ENCODE peak calls at places on chromosomes 4 and X, in six cellular contexts. One of them, this sample, is unnamed.

GRCh38 chr4:124515591-124515990 is 196.9 kb downstream of the ANKRD50 start:
- DNase-seq in K562: peak; percentile 16
- DNase-seq in HepG2: no peak
- DNase-seq in A549: peak; percentile 0
- DNase-seq in IMR-90: no peak
- DNase-seq in GM12878: no peak
- DNase-seq in this sample: no peak

GRCh38 chr4:30950737-30951136 is 230.6 kb downstream of the PCDH7 start:
- DNase-seq in A549: peak; percentile 10
- DNase-seq in HepG2: no peak
- DNase-seq in IMR-90: no peak
- DNase-seq in GM12878: no peak
- DNase-seq in K562: no peak
- DNase-seq in this sample: no peak

GRCh38 chr4:16253127-16253960 is 27.1 kb upstream of the TAPT1 start:
- DNase-seq in K562: no peak
- DNase-seq in HepG2: peak; percentile 71
- DNase-seq in A549: peak; percentile 32
- DNase-seq in GM12878: no peak
- DNase-seq in IMR-90: peak; percentile 88
- DNase-seq in this sample: no peak

GRCh38 chr4:178881937-178882336 is 1439.7 kb upstream of the AGA start:
- DNase-seq in GM12878: no peak
- DNase-seq in A549: no peak
- DNase-seq in HepG2: no peak
- DNase-seq in IMR-90: no peak
- DNase-seq in K562: no peak
- DNase-seq in this sample: no peak

GRCh38 chrX:84907324-84907946 is 96.2 kb upstream of the APOOL start:
- DNase-seq in A549: peak; percentile 11
- DNase-seq in IMR-90: peak; percentile 5
- DNase-seq in K562: peak; percentile 3
- DNase-seq in HepG2: no peak
- DNase-seq in GM12878: no peak
- DNase-seq in this sample: peak; percentile 1

GRCh38 chr4:39255916-39256315 is 73.6 kb downstream of the WDR19 start:
- DNase-seq in IMR-90: no peak
- DNase-seq in HepG2: no peak
- DNase-seq in A549: no peak
- DNase-seq in K562: no peak
- DNase-seq in GM12878: no peak
- DNase-seq in this sample: no peak

GRCh38 chrX:129523076-129524055 is at the start of gene SMARCA1:
- DNase-seq in HepG2: peak; percentile 65
- DNase-seq in K562: no peak
- DNase-seq in GM12878: no peak
- DNase-seq in IMR-90: peak; percentile 63
- DNase-seq in A549: peak; percentile 79
- DNase-seq in this sample: peak; percentile 91

GRCh38 chr4:6955261-6955911 is 45.8 kb downstream of the TBC1D14 start:
- DNase-seq in K562: no peak
- DNase-seq in GM12878: no peak
- DNase-seq in A549: no peak
- DNase-seq in HepG2: no peak
- DNase-seq in IMR-90: no peak
- DNase-seq in this sample: no peak

GRCh38 chr4:179313823-179314222 is 1871.6 kb upstream of the AGA start:
- DNase-seq in IMR-90: no peak
- DNase-seq in A549: no peak
- DNase-seq in GM12878: no peak
- DNase-seq in HepG2: no peak
- DNase-seq in K562: no peak
- DNase-seq in this sample: no peak

GRCh38 chr4:152309418-152309817 is 226.5 kb downstream of the FBXW7 start:
- DNase-seq in GM12878: no peak
- DNase-seq in K562: no peak
- DNase-seq in A549: no peak
- DNase-seq in IMR-90: no peak
- DNase-seq in HepG2: no peak
- DNase-seq in this sample: peak; percentile 57

GRCh38 chr4:152308925-152309324 is 227.0 kb downstream of the FBXW7 start:
- DNase-seq in GM12878: no peak
- DNase-seq in HepG2: no peak
- DNase-seq in IMR-90: no peak
- DNase-seq in K562: no peak
- DNase-seq in A549: no peak
- DNase-seq in this sample: peak; percentile 21

GRCh38 chr4:152307669-152308068 is 228.2 kb downstream of the FBXW7 start:
- DNase-seq in HepG2: no peak
- DNase-seq in K562: peak; percentile 5
- DNase-seq in A549: no peak
- DNase-seq in IMR-90: no peak
- DNase-seq in GM12878: no peak
- DNase-seq in this sample: no peak

DNA sequence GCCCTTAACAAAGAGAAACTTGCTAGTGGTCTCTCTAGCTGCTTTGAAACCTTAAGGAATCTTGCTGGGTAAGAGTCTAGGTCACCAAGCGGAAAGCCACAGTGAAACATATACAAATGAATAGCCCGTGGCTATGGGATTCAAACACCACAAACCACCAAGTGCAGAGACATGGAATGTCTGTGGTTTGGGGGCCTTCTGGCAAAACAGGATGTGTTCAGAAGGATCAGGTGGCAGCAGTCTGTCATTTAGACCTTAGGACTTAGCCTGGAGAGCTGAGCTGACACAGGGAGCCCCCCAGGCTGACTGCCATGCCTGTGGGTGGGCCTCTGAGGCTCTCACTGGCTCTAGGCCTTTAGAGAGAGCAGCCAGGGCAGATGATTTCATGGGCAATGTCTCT is 225.7 kb downstream of the FBXW7 start:
- DNase-seq in IMR-90: peak; percentile 82
- DNase-seq in GM12878: no peak
- DNase-seq in A549: no peak
- DNase-seq in K562: no peak
- DNase-seq in HepG2: no peak
- DNase-seq in this sample: no peak
- TF ChIP-seq SMC3 in IMR-90: no peak
- TF ChIP-seq SMC3 in GM12878: no peak
- TF ChIP-seq SMC3 in A549: no peak
- TF ChIP-seq SMC3 in K562: no peak
- TF ChIP-seq SMC3 in HepG2: no peak
- TF ChIP-seq SMC3 in this sample: no peak

GRCh38 chr4:181745933-181746627 is 497.1 kb upstream of the TENM3 start:
- DNase-seq in HepG2: no peak
- DNase-seq in K562: no peak
- DNase-seq in IMR-90: no peak
- DNase-seq in GM12878: no peak
- DNase-seq in A549: no peak
- DNase-seq in this sample: no peak
- TF ChIP-seq SMC3 in HepG2: no peak
- TF ChIP-seq SMC3 in K562: no peak
- TF ChIP-seq SMC3 in IMR-90: no peak
- TF ChIP-seq SMC3 in GM12878: no peak
- TF ChIP-seq SMC3 in A549: no peak
- TF ChIP-seq SMC3 in this sample: no peak

GRCh38 chr4:100106982-100107381 is 83.3 kb downstream of the DDIT4L start:
- DNase-seq in HepG2: no peak
- DNase-seq in GM12878: peak; percentile 71
- DNase-seq in K562: no peak
- DNase-seq in IMR-90: no peak
- DNase-seq in A549: no peak
- DNase-seq in this sample: no peak
- TF ChIP-seq SMC3 in HepG2: no peak
- TF ChIP-seq SMC3 in GM12878: no peak
- TF ChIP-seq SMC3 in K562: no peak
- TF ChIP-seq SMC3 in IMR-90: no peak
- TF ChIP-seq SMC3 in A549: no peak
- TF ChIP-seq SMC3 in this sample: no peak

GRCh38 chr4:102598102-102598758 is 97.1 kb downstream of the NFKB1 start:
- DNase-seq in GM12878: no peak
- DNase-seq in IMR-90: peak; percentile 45
- DNase-seq in HepG2: no peak
- DNase-seq in K562: no peak
- DNase-seq in A549: no peak
- DNase-seq in this sample: no peak
- TF ChIP-seq SMC3 in GM12878: no peak
- TF ChIP-seq SMC3 in IMR-90: no peak
- TF ChIP-seq SMC3 in HepG2: no peak
- TF ChIP-seq SMC3 in K562: no peak
- TF ChIP-seq SMC3 in A549: no peak
- TF ChIP-seq SMC3 in this sample: no peak

GRCh38 chrX:71621644-71622346 is 3.5 kb upstream of the CXCR3 start:
- DNase-seq in IMR-90: peak; percentile 16
- DNase-seq in K562: no peak
- DNase-seq in GM12878: no peak
- DNase-seq in HepG2: no peak
- DNase-seq in A549: no peak
- DNase-seq in this sample: no peak

GRCh38 chrX:71622347-71623104 is 4.2 kb upstream of the CXCR3 start:
- DNase-seq in K562: peak; percentile 44
- DNase-seq in IMR-90: peak; percentile 57
- DNase-seq in HepG2: peak; percentile 58
- DNase-seq in GM12878: peak; percentile 68
- DNase-seq in A549: peak; percentile 20
- DNase-seq in this sample: peak; percentile 35

GRCh38 chrX:71625471-71625870 is 7.2 kb upstream of the CXCR3 start:
- DNase-seq in GM12878: no peak
- DNase-seq in K562: no peak
- DNase-seq in A549: no peak
- DNase-seq in HepG2: peak; percentile 27
- DNase-seq in IMR-90: no peak
- DNase-seq in this sample: no peak

GRCh38 chrX:71623105-71623450 is 4.8 kb upstream of the CXCR3 start:
- DNase-seq in A549: no peak
- DNase-seq in K562: no peak
- DNase-seq in HepG2: no peak
- DNase-seq in IMR-90: no peak
- DNase-seq in GM12878: no peak
- DNase-seq in this sample: no peak

DNA sequence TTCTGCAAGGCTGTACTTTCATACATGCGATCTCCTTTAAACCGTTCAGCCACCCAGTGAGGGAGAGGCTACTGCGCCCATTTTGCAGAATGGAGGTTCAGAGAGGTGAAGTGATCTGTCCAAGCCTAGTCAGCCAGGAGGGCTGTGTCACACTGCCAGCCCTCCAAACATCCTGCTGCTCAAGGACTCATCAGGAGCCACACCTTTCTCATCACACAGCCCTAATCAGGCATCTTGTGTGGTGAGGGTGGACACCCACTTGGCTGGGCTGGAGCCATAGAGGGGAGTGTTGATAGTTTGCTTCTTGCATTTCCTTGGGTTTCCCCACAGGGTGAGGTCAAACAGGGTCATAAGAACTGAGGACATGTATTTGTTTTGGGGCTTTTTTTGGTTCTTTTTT is 5.4 kb upstream of the CXCR3 start:
- DNase-seq in K562: no peak
- DNase-seq in HepG2: no peak
- DNase-seq in GM12878: no peak
- DNase-seq in IMR-90: no peak
- DNase-seq in A549: no peak
- DNase-seq in this sample: no peak
- TF ChIP-seq SMC3 in K562: no peak
- TF ChIP-seq SMC3 in HepG2: no peak
- TF ChIP-seq SMC3 in GM12878: no peak
- TF ChIP-seq SMC3 in IMR-90: no peak
- TF ChIP-seq SMC3 in A549: no peak
- TF ChIP-seq SMC3 in this sample: no peak

GRCh38 chr4:143616771-143617170 is 83.7 kb downstream of the FREM3 start:
- DNase-seq in A549: no peak
- DNase-seq in K562: peak; percentile 2
- DNase-seq in GM12878: peak; percentile 48
- DNase-seq in HepG2: no peak
- DNase-seq in IMR-90: no peak
- DNase-seq in this sample: no peak

GRCh38 chr4:143618811-143619210 is 81.7 kb downstream of the FREM3 start:
- DNase-seq in K562: no peak
- DNase-seq in GM12878: no peak
- DNase-seq in HepG2: no peak
- DNase-seq in A549: no peak
- DNase-seq in IMR-90: no peak
- DNase-seq in this sample: no peak

GRCh38 chr4:143617994-143618679 is 82.3 kb downstream of the FREM3 start:
- DNase-seq in K562: no peak
- DNase-seq in IMR-90: no peak
- DNase-seq in GM12878: no peak
- DNase-seq in HepG2: no peak
- DNase-seq in A549: no peak
- DNase-seq in this sample: no peak
- TF ChIP-seq SMC3 in K562: no peak
- TF ChIP-seq SMC3 in IMR-90: no peak
- TF ChIP-seq SMC3 in GM12878: no peak
- TF ChIP-seq SMC3 in HepG2: no peak
- TF ChIP-seq SMC3 in A549: no peak
- TF ChIP-seq SMC3 in this sample: no peak

DNA sequence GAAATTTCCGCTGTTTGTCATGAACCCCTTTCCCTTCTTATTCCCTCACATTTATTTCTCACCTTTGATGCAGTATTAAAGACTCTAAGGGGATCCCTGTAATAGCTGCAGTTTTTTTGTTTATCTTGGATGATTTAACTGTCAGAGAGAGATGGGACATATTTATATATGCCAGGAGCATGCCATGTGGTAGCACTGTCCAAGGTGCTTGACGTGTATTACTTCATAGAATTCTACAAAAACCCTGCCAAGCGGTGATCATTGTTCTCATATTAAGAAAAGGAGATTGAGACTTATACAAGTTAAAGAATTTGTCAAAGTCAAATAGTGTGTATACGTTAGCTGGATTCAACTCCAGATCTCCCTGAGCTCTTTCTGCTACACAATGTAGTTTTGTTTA is 78.2 kb downstream of the SPRY1 start:
- DNase-seq in A549: no peak
- DNase-seq in HepG2: no peak
- DNase-seq in K562: no peak
- DNase-seq in IMR-90: no peak
- DNase-seq in GM12878: no peak
- DNase-seq in this sample: no peak
- TF ChIP-seq SMC3 in A549: no peak
- TF ChIP-seq SMC3 in HepG2: no peak
- TF ChIP-seq SMC3 in K562: no peak
- TF ChIP-seq SMC3 in IMR-90: no peak
- TF ChIP-seq SMC3 in GM12878: no peak
- TF ChIP-seq SMC3 in this sample: no peak